ENCODE peak calls at places on chromosome 1, in eight cellular contexts. F is GM12891; L is fibroblast of pulmonary artery; G is effector memory CD8-positive, alpha-beta T cell; M is ELR; H is CD4-positive, CD25-positive, alpha-beta regulatory T cell; Q is LHCN-M2; Z is activated effector memory CD4-positive, alpha-beta T cell treated with Interleukin-2 at 50 U/mL for 16 hours. R is an unnamed sample.

GRCh38 chr1:81170721-81171120 is 630.0 kb upstream of the ADGRL2 start:
- DNase-seq in F (no peak), L (peak), G (no peak), M (no peak), H (no peak), Q (no peak), Z (no peak), R (no peak)

GRCh38 chr1:234253732-234254131 is 119.5 kb upstream of the COA6 start:
- DNase-seq in F (no peak), L (no peak), G (no peak), M (no peak), H (no peak), Q (no peak), Z (no peak), R (no peak)

GRCh38 chr1:39947265-39947664 is 7.7 kb upstream of the MFSD2A start:
- DNase-seq in F (no peak), L (no peak), G (no peak), M (no peak), H (no peak), Q (no peak), Z (no peak), R (no peak)

GRCh38 chr1:172356620-172357019 is 63.9 kb upstream of the C1orf105 start:
- DNase-seq in F (no peak), L (peak), G (no peak), M (peak), H (no peak), Q (peak), Z (no peak), R (no peak)

GRCh38 chr1:50342525-50342924 is 80.7 kb downstream of the DMRTA2 start:
- DNase-seq in F (no peak), L (no peak), G (no peak), M (no peak), H (no peak), Q (no peak), Z (no peak), R (no peak)

GRCh38 chr1:233256191-233256590 is 39.3 kb downstream of the PCNX2 start:
- DNase-seq in F (no peak), L (no peak), G (no peak), M (no peak), H (no peak), Q (no peak), Z (no peak), R (no peak)

GRCh38 chr1:204725821-204726448 is 40.4 kb upstream of the LRRN2 start:
- DNase-seq in F (no peak), L (no peak), G (no peak), M (no peak), H (no peak), Q (no peak), Z (no peak), R (no peak)

GRCh38 chr1:7810395-7810794 is 26.3 kb downstream of the PER3 start:
- DNase-seq in F (no peak), L (peak), G (no peak), M (peak), H (no peak), Q (peak), Z (no peak), R (peak)

GRCh38 chr1:119827010-119827409 is 15.8 kb upstream of the REG4 start:
- DNase-seq in F (no peak), L (no peak), G (no peak), M (peak), H (no peak), Q (peak), Z (no peak), R (no peak)

GRCh38 chr1:147496571-147496970 is 44.7 kb upstream of the BCL9 start:
- DNase-seq in F (no peak), L (peak), G (no peak), M (peak), H (no peak), Q (peak), Z (no peak), R (no peak)

GRCh38 chr1:156160744-156161181 is 7.4 kb downstream of the SEMA4A start:
- DNase-seq in F (no peak), L (peak), G (peak), M (peak), H (peak), Q (peak), Z (peak), R (no peak)

GRCh38 chr1:159781992-159782391 is 1.2 kb downstream of the DUSP23 start:
- DNase-seq in F (no peak), L (no peak), G (no peak), M (no peak), H (no peak), Q (no peak), Z (no peak), R (no peak)

GRCh38 chr1:17826165-17826488 is 71.0 kb downstream of the ACTL8 start:
- DNase-seq in F (peak), L (peak), G (no peak), M (peak), H (no peak), Q (peak), Z (no peak), R (no peak)

GRCh38 chr1:31581821-31582810 is 5.8 kb downstream of the TINAGL1 start:
- DNase-seq in F (no peak), L (no peak), G (no peak), M (no peak), H (no peak), Q (no peak), Z (no peak), R (no peak)

R was measured in GDM1.